ENCODE peak calls at places on chromosomes 11 and 22, in nine cellular contexts. One of them, this sample, is unnamed.

GRCh38 chr11:100640071-100640470 is 47.0 kb upstream of the ARHGAP42 start:
- DNase-seq in neural crest cell: no peak
- DNase-seq in right atrium auricular region: no peak
- DNase-seq in B cell: no peak
- DNase-seq in esophagus muscularis mucosa: no peak
- DNase-seq in RWPE1: no peak
- DNase-seq in mucosa of descending colon: no peak
- DNase-seq in psoas muscle: no peak
- DNase-seq in upper lobe of right lung: no peak
- DNase-seq in this sample: no peak

GRCh38 chr11:107780136-107780535 is 68.3 kb upstream of the SLN start:
- DNase-seq in neural crest cell: no peak
- DNase-seq in right atrium auricular region: no peak
- DNase-seq in B cell: no peak
- DNase-seq in esophagus muscularis mucosa: no peak
- DNase-seq in RWPE1: no peak
- DNase-seq in mucosa of descending colon: no peak
- DNase-seq in psoas muscle: no peak
- DNase-seq in upper lobe of right lung: no peak
- DNase-seq in this sample: no peak

GRCh38 chr11:121237686-121238658 is 54.6 kb upstream of the SC5D start:
- DNase-seq in neural crest cell: no peak
- DNase-seq in right atrium auricular region: no peak
- DNase-seq in B cell: no peak
- DNase-seq in esophagus muscularis mucosa: no peak
- DNase-seq in RWPE1: no peak
- DNase-seq in mucosa of descending colon: no peak
- DNase-seq in psoas muscle: no peak
- DNase-seq in upper lobe of right lung: no peak
- DNase-seq in this sample: peak; percentile 34

GRCh38 chr11:3984896-3985295 is 109.7 kb upstream of the RRM1 start:
- DNase-seq in neural crest cell: no peak
- DNase-seq in right atrium auricular region: no peak
- DNase-seq in B cell: peak; percentile 44
- DNase-seq in esophagus muscularis mucosa: no peak
- DNase-seq in RWPE1: no peak
- DNase-seq in mucosa of descending colon: no peak
- DNase-seq in psoas muscle: no peak
- DNase-seq in upper lobe of right lung: no peak
- DNase-seq in this sample: no peak

GRCh38 chr11:127003260-127003981 is 2.9 kb upstream of the KIRREL3 start:
- DNase-seq in neural crest cell: peak; percentile 63
- DNase-seq in right atrium auricular region: no peak
- DNase-seq in B cell: no peak
- DNase-seq in esophagus muscularis mucosa: no peak
- DNase-seq in RWPE1: no peak
- DNase-seq in mucosa of descending colon: no peak
- DNase-seq in psoas muscle: no peak
- DNase-seq in upper lobe of right lung: no peak
- DNase-seq in this sample: peak; percentile 43

GRCh38 chr11:55571828-55572227 is at the start of gene OR4C16:
- DNase-seq in neural crest cell: no peak
- DNase-seq in right atrium auricular region: no peak
- DNase-seq in B cell: no peak
- DNase-seq in esophagus muscularis mucosa: no peak
- DNase-seq in RWPE1: no peak
- DNase-seq in mucosa of descending colon: no peak
- DNase-seq in psoas muscle: no peak
- DNase-seq in upper lobe of right lung: no peak
- DNase-seq in this sample: no peak

GRCh38 chr11:119154178-119154577 is 5.3 kb downstream of the ABCG4 start:
- DNase-seq in neural crest cell: no peak
- DNase-seq in right atrium auricular region: no peak
- DNase-seq in B cell: no peak
- DNase-seq in esophagus muscularis mucosa: no peak
- DNase-seq in RWPE1: no peak
- DNase-seq in mucosa of descending colon: no peak
- DNase-seq in psoas muscle: no peak
- DNase-seq in upper lobe of right lung: peak; percentile 40
- DNase-seq in this sample: no peak

GRCh38 chr11:12889243-12889642 is 119.9 kb upstream of the RASSF10 start:
- DNase-seq in neural crest cell: no peak
- DNase-seq in right atrium auricular region: peak; percentile 75
- DNase-seq in B cell: no peak
- DNase-seq in esophagus muscularis mucosa: no peak
- DNase-seq in RWPE1: no peak
- DNase-seq in mucosa of descending colon: no peak
- DNase-seq in psoas muscle: peak; percentile 37
- DNase-seq in upper lobe of right lung: peak; percentile 67
- DNase-seq in this sample: no peak

GRCh38 chr11:22920939-22921565 is 60.8 kb upstream of the CCDC179 start:
- DNase-seq in neural crest cell: peak; percentile 6
- DNase-seq in right atrium auricular region: no peak
- DNase-seq in B cell: no peak
- DNase-seq in esophagus muscularis mucosa: no peak
- DNase-seq in RWPE1: peak; percentile 14
- DNase-seq in mucosa of descending colon: no peak
- DNase-seq in psoas muscle: no peak
- DNase-seq in upper lobe of right lung: no peak
- DNase-seq in this sample: peak; percentile 36

GRCh38 chr22:33063611-33064010 is 5.4 kb upstream of the SYN3 start:
- DNase-seq in neural crest cell: no peak
- DNase-seq in right atrium auricular region: no peak
- DNase-seq in B cell: no peak
- DNase-seq in esophagus muscularis mucosa: no peak
- DNase-seq in RWPE1: no peak
- DNase-seq in mucosa of descending colon: no peak
- DNase-seq in psoas muscle: no peak
- DNase-seq in upper lobe of right lung: no peak
- DNase-seq in this sample: no peak

GRCh38 chr11:109421981-109422590 is at the start of gene C11orf87:
- DNase-seq in neural crest cell: peak; percentile 16
- DNase-seq in right atrium auricular region: no peak
- DNase-seq in B cell: no peak
- DNase-seq in esophagus muscularis mucosa: no peak
- DNase-seq in RWPE1: no peak
- DNase-seq in mucosa of descending colon: peak; percentile 40
- DNase-seq in psoas muscle: no peak
- DNase-seq in upper lobe of right lung: peak; percentile 54
- DNase-seq in this sample: peak; percentile 15

GRCh38 chr11:134126197-134126822 is 57.4 kb downstream of the JAM3 start:
- DNase-seq in neural crest cell: no peak
- DNase-seq in right atrium auricular region: no peak
- DNase-seq in B cell: no peak
- DNase-seq in esophagus muscularis mucosa: peak; percentile 84
- DNase-seq in RWPE1: no peak
- DNase-seq in mucosa of descending colon: no peak
- DNase-seq in psoas muscle: no peak
- DNase-seq in upper lobe of right lung: no peak
- DNase-seq in this sample: no peak

DNA sequence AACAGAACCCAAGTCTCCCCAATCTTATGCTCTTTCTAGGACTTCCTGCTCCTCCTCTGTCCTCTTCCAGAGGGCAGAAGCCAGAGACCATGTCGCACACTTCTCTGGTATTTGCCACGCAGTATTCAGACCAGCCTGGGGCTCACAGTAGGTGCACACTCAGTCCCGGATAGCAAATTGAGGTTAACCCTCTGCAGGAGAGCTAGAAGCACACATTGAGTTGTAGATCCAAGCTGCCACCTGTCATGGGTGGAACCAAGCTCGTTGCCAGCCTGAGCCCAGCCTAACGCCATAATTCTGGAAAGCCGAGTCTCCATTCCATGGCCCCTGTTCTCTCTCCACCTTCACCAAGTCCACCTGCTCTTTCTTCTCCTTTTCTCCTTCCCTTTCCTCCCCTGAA is 562.1 kb downstream of the BUD13 start:
- DNase-seq in neural crest cell: no peak
- DNase-seq in right atrium auricular region: no peak
- DNase-seq in B cell: no peak
- DNase-seq in esophagus muscularis mucosa: no peak
- DNase-seq in RWPE1: no peak
- DNase-seq in mucosa of descending colon: no peak
- DNase-seq in psoas muscle: no peak
- DNase-seq in upper lobe of right lung: no peak
- DNase-seq in this sample: no peak
- TF ChIP-seq CTCF in neural crest cell: no peak
- TF ChIP-seq CTCF in right atrium auricular region: no peak
- TF ChIP-seq CTCF in B cell: no peak
- TF ChIP-seq CTCF in esophagus muscularis mucosa: no peak
- TF ChIP-seq CTCF in RWPE1: no peak
- TF ChIP-seq CTCF in mucosa of descending colon: no peak
- TF ChIP-seq CTCF in psoas muscle: no peak
- TF ChIP-seq CTCF in upper lobe of right lung: no peak
- TF ChIP-seq CTCF in this sample: no peak

DNA sequence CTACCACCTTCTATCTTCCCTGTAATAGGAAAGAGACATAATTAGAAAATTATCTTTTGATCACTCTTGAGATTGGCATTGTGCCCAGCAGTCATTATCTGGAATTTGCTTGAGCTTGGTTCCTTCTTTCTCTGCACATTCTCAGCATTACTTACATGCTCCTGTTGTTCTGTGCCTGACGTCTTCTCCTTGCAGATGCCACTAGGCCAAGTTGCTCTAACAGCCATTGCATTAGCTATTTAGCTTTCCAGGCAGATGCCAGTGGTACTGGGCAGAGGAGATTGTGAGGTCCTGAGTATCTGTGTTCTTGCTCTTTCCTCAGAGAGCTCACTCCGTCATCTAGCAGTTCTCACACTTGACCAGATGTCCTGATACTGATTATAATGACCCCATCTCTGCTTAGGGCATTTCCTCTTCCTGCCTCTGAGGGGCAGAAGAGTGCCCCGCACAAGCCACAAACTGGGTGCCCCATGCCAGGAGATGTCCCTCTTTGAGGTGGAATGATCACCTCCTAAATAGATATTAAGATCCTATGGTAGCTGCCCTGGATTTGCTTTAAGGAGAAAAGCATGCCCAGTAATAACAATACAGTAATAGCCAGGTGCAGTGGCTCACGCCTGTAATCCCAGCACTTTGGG is 30.7 kb downstream of the ARHGAP1 start:
- DNase-seq in neural crest cell: no peak
- DNase-seq in right atrium auricular region: no peak
- DNase-seq in B cell: no peak
- DNase-seq in esophagus muscularis mucosa: no peak
- DNase-seq in RWPE1: no peak
- DNase-seq in mucosa of descending colon: no peak
- DNase-seq in psoas muscle: no peak
- DNase-seq in upper lobe of right lung: peak; percentile 18
- DNase-seq in this sample: no peak
- TF ChIP-seq CTCF in neural crest cell: peak; percentile 25
- TF ChIP-seq CTCF in right atrium auricular region: no peak
- TF ChIP-seq CTCF in B cell: no peak
- TF ChIP-seq CTCF in esophagus muscularis mucosa: no peak
- TF ChIP-seq CTCF in RWPE1: peak; percentile 9
- TF ChIP-seq CTCF in mucosa of descending colon: no peak
- TF ChIP-seq CTCF in psoas muscle: peak; percentile 43
- TF ChIP-seq CTCF in upper lobe of right lung: peak; percentile 32
- TF ChIP-seq CTCF in this sample: peak; percentile 13

GRCh38 chr22:37860796-37861421 is 11.7 kb downstream of the EIF3L start:
- DNase-seq in neural crest cell: no peak
- DNase-seq in right atrium auricular region: no peak
- DNase-seq in B cell: no peak
- DNase-seq in esophagus muscularis mucosa: no peak
- DNase-seq in RWPE1: no peak
- DNase-seq in mucosa of descending colon: no peak
- DNase-seq in psoas muscle: no peak
- DNase-seq in upper lobe of right lung: no peak
- DNase-seq in this sample: no peak

GRCh38 chr22:37865510-37865909 is 16.3 kb downstream of the EIF3L start:
- DNase-seq in neural crest cell: no peak
- DNase-seq in right atrium auricular region: no peak
- DNase-seq in B cell: no peak
- DNase-seq in esophagus muscularis mucosa: no peak
- DNase-seq in RWPE1: no peak
- DNase-seq in mucosa of descending colon: no peak
- DNase-seq in psoas muscle: no peak
- DNase-seq in upper lobe of right lung: no peak
- DNase-seq in this sample: no peak

DNA sequence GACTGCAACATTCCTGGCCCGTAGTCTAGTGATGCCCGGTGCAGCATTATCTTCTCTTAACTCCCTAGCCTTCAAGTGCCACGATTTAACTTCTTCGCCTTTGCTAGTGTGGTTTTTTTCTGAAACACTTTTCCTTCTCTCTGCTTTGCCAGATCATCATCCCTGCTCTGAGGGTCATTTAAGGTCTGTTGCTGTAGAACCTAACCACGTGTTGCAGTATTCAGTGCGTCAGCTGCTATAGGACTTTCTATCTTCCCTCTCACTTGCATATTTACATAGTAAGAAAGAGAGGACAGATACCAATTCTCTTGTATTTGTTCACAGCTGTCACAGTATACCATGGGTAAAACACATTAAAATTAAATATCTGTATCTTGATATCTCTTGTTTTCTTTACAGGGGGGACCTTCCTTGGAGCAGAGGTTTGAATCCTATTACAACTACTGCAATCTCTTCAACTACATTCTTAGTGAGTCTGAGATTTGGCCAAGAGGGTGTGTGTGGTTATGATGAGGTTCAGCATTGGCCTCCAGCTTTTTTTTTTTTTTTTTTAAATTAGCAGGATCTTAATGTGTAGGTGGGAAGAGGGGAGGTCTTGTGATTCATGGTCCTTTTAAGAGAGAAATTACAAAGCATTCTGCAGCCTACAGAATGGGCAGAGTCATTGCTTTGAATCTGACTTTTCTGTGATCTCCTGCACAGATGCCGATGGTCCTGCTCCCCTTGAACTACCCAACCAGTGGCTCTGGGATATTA is 13.5 kb downstream of the EIF3L start:
- DNase-seq in neural crest cell: no peak
- DNase-seq in right atrium auricular region: no peak
- DNase-seq in B cell: no peak
- DNase-seq in esophagus muscularis mucosa: no peak
- DNase-seq in RWPE1: no peak
- DNase-seq in mucosa of descending colon: no peak
- DNase-seq in psoas muscle: no peak
- DNase-seq in upper lobe of right lung: no peak
- DNase-seq in this sample: no peak
- TF ChIP-seq CTCF in neural crest cell: no peak
- TF ChIP-seq CTCF in right atrium auricular region: no peak
- TF ChIP-seq CTCF in B cell: no peak
- TF ChIP-seq CTCF in esophagus muscularis mucosa: no peak
- TF ChIP-seq CTCF in RWPE1: no peak
- TF ChIP-seq CTCF in mucosa of descending colon: no peak
- TF ChIP-seq CTCF in psoas muscle: no peak
- TF ChIP-seq CTCF in upper lobe of right lung: no peak
- TF ChIP-seq CTCF in this sample: no peak

DNA sequence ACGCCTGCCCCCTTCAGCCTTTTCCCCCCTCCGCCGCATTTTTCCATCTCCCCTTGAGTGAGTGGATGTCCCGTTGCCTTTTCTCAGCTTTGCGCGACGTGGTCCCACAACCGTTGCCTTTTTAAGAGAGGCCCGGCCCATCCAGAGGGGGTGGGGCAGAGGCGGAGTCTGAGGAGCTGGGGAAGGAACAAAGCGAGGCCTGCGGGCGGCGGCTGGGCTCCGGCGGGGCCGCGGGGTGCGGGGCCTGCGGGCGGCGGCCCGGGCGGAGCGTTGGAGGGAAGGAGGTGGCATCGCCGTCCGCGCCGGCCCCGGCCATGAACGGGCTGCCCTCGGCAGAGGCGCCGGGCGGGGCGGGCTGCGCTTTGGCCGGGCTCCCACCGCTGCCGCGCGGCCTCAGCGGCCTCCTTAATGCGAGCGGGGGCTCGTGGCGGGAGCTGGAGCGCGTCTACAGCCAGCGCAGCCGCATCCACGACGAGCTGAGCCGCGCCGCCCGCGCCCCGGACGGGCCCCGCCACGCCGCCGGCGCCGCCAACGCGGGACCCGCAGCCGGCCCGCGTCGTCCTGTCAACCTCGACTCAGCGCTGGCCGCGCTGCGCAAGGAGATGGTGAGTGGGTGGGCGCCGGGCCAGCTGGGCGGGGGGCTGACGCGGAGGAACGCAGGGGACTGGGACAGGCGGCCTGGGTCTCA is at the start of gene FAM89B:
- DNase-seq in neural crest cell: peak; percentile 79
- DNase-seq in right atrium auricular region: peak; percentile 94
- DNase-seq in B cell: peak; percentile 89
- DNase-seq in esophagus muscularis mucosa: peak; percentile 97
- DNase-seq in RWPE1: peak; percentile 77
- DNase-seq in mucosa of descending colon: peak; percentile 96
- DNase-seq in psoas muscle: peak; percentile 93
- DNase-seq in upper lobe of right lung: peak; percentile 96
- DNase-seq in this sample: peak; percentile 87
- TF ChIP-seq CTCF in neural crest cell: no peak
- TF ChIP-seq CTCF in right atrium auricular region: no peak
- TF ChIP-seq CTCF in B cell: no peak
- TF ChIP-seq CTCF in esophagus muscularis mucosa: no peak
- TF ChIP-seq CTCF in RWPE1: no peak
- TF ChIP-seq CTCF in mucosa of descending colon: no peak
- TF ChIP-seq CTCF in psoas muscle: no peak
- TF ChIP-seq CTCF in upper lobe of right lung: no peak
- TF ChIP-seq CTCF in this sample: no peak

This sample was measured in GM20000.